ENCODE peak calls at places on chromosomes 2 and 18, in six cellular contexts. F, Z, J, L, N and E are unnamed samples.

GRCh38 chr2:152743004-152743403 is 24.6 kb downstream of the ARL6IP6 start:
- DNase-seq in F (no peak), Z (no peak), N (no peak), L (peak), J (peak), E (no peak)

GRCh38 chr2:129277611-129278010 is 701.9 kb upstream of the RAB6C start:
- DNase-seq in Z (peak), J (no peak), L (no peak), F (no peak), N (no peak), E (no peak)

GRCh38 chr2:60868589-60869273 is 12.6 kb upstream of the REL start:
- DNase-seq in F (no peak), J (no peak), L (no peak), N (no peak), Z (no peak), E (no peak)

GRCh38 chr2:200578778-200579177 is 7.0 kb upstream of the AOX1 start:
- DNase-seq in F (no peak), N (no peak), L (peak), J (peak), Z (no peak), E (peak)

GRCh38 chr2:175766880-175767279 is 235.2 kb downstream of the LNPK start:
- DNase-seq in Z (no peak), F (no peak), J (peak), L (no peak), N (no peak), E (peak)

GRCh38 chr18:71443726-71444480 is 1100.2 kb downstream of the CBLN2 start:
- DNase-seq in Z (no peak), L (no peak), N (no peak), F (no peak), J (peak), E (peak)

GRCh38 chr2:37376421-37377186 is 32.2 kb downstream of the QPCT start:
- DNase-seq in J (peak), N (no peak), Z (no peak), F (peak), L (peak), E (peak)

GRCh38 chr2:232955856-232956255 is 57.2 kb downstream of the NGEF start:
- DNase-seq in J (no peak), F (no peak), Z (no peak), N (no peak), L (peak), E (no peak)

GRCh38 chr2:45968946-45969584 is 317.6 kb downstream of the PRKCE start:
- DNase-seq in N (no peak), F (peak), Z (no peak), J (peak), L (no peak), E (peak)

GRCh38 chr2:163641986-163642385 is 93.8 kb downstream of the FIGN start:
- DNase-seq in J (peak), L (no peak), N (no peak), F (no peak), Z (no peak), E (peak)

GRCh38 chr2:12240216-12240615 is 476.5 kb upstream of the TRIB2 start:
- DNase-seq in F (no peak), Z (no peak), N (no peak), L (no peak), J (no peak), E (peak)

GRCh38 chr2:105283532-105283931 is 42.0 kb downstream of the GPR45 start:
- DNase-seq in Z (no peak), J (no peak), F (no peak), L (no peak), N (no peak), E (no peak)

DNA sequence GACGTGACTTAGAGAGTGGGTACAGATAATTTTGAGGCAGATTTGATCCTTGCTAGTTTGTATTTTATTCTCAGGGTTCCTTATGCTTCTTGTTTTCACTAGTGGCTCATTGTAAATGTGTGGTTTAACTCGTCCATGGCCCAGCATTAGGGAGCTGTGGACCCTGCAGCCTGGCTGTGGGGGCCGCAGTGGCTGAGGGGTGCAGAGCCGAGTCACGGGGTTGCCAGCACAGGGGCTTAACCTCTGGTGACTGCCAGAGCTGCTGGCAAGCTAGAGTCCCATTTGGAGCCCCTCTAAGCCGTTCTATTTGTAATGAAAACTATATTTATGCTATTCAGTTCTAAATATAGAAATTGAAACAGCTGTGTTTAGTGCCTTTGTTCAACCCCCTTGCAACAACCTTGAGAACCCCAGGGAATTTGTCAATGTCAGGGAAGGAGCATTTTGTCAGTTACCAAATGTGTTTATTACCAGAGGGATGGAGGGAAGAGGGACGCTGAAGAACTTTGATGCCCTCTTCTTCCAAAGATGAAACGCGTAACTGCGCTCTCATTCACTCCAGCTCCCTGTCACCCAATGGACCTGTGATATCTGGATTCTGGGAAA is 269.9 kb downstream of the MYT1L start:
- DNase-seq in F (no peak), J (no peak), Z (no peak), N (no peak), L (no peak), E (no peak)
- H3K4me3 ChIP-seq in F (no peak), J (no peak), Z (no peak), N (no peak), L (no peak), E (no peak)

GRCh38 chr2:19982268-19982667 is 7.6 kb downstream of the WDR35 start:
- DNase-seq in L (no peak), F (no peak), J (peak), N (no peak), Z (no peak), E (peak)
- TF ChIP-seq CTCF in L (no peak), F (no peak), J (no peak), N (no peak), Z (no peak), E (no peak)

GRCh38 chr18:48541026-48541746 is 2.4 kb downstream of the CTIF start:
- DNase-seq in Z (peak), L (peak), J (peak), F (no peak), N (peak), E (peak)

GRCh38 chr18:48543228-48543627 is 4.4 kb downstream of the CTIF start:
- DNase-seq in Z (peak), L (no peak), J (no peak), F (no peak), N (no peak), E (no peak)

GRCh38 chr18:48544116-48544515 is 5.3 kb downstream of the CTIF start:
- DNase-seq in L (no peak), Z (no peak), F (no peak), N (no peak), J (no peak), E (no peak)

GRCh38 chr18:48541747-48542108 is 2.9 kb downstream of the CTIF start:
- DNase-seq in Z (no peak), N (no peak), F (no peak), L (no peak), J (no peak), E (no peak)

GRCh38 chr18:48542513-48543181 is 3.8 kb downstream of the CTIF start:
- DNase-seq in N (no peak), Z (no peak), L (no peak), F (no peak), J (no peak), E (no peak)
- H3K4me3 ChIP-seq in N (no peak), Z (no peak), L (no peak), F (no peak), J (no peak), E (no peak)

GRCh38 chr2:120964819-120965218 is 229.2 kb downstream of the GLI2 start:
- DNase-seq in Z (no peak), N (no peak), F (no peak), L (no peak), J (no peak), E (peak)

GRCh38 chr2:120961396-120961795 is 225.7 kb downstream of the GLI2 start:
- DNase-seq in N (no peak), Z (no peak), J (no peak), L (no peak), F (no peak), E (no peak)

GRCh38 chr2:120960994-120961393 is 225.3 kb downstream of the GLI2 start:
- DNase-seq in L (no peak), N (no peak), J (no peak), Z (no peak), F (no peak), E (no peak)

GRCh38 chr2:120966510-120967254 is 231.0 kb downstream of the GLI2 start:
- DNase-seq in N (no peak), F (no peak), J (no peak), Z (no peak), L (no peak), E (no peak)

GRCh38 chr2:120963997-120964396 is 228.3 kb downstream of the GLI2 start:
- DNase-seq in N (no peak), J (peak), F (no peak), L (no peak), Z (no peak), E (peak)
- TF ChIP-seq CTCF in N (no peak), J (no peak), F (no peak), L (no peak), Z (no peak), E (no peak)

GRCh38 chr18:32328974-32329373 is 139.1 kb downstream of the MEP1B start:
- DNase-seq in J (no peak), Z (no peak), N (no peak), F (no peak), L (no peak), E (no peak)

GRCh38 chr18:32321826-32322225 is 132.0 kb downstream of the MEP1B start:
- DNase-seq in F (no peak), Z (no peak), N (no peak), J (no peak), L (no peak), E (no peak)

GRCh38 chr18:32328379-32328778 is 138.5 kb downstream of the MEP1B start:
- DNase-seq in N (no peak), L (no peak), Z (no peak), J (peak), F (no peak), E (peak)

GRCh38 chr18:32326450-32327309 is 136.8 kb downstream of the MEP1B start:
- DNase-seq in N (no peak), L (no peak), Z (no peak), J (peak), F (no peak), E (no peak)

GRCh38 chr18:32324173-32324572 is 134.3 kb downstream of the MEP1B start:
- DNase-seq in J (peak), F (no peak), N (no peak), Z (no peak), L (no peak), E (peak)
- H3K4me3 ChIP-seq in J (no peak), F (no peak), N (no peak), Z (no peak), L (no peak), E (no peak)